ENCODE peak calls at places on chromosomes 7 and 10, in six cellular contexts. R, X, C, Z, U and V are unnamed samples.

GRCh38 chr10:97506214-97506991 is 7.7 kb downstream of the UBTD1 start:
- DNase-seq in R (no peak), X (no peak), C (no peak), Z (no peak), U (no peak), V (no peak)

GRCh38 chr10:100614416-100614815 is 78.7 kb downstream of the HIF1AN start:
- DNase-seq in R (no peak), X (no peak), C (no peak), Z (no peak), U (no peak), V (no peak)

GRCh38 chr7:157027568-157028527 is 17.4 kb upstream of the MNX1 start:
- DNase-seq in R (no peak), X (no peak), C (no peak), Z (no peak), U (no peak), V (no peak)

GRCh38 chr7:121276276-121276675 is 52.5 kb upstream of the WNT16 start:
- DNase-seq in R (no peak), X (no peak), C (no peak), Z (no peak), U (no peak), V (no peak)

GRCh38 chr7:116776610-116777289 is 85.6 kb upstream of the CAPZA2 start:
- DNase-seq in R (peak; percentile 65), X (peak; percentile 91), C (no peak), Z (peak; percentile 92), U (peak; percentile 71), V (peak; percentile 82)

GRCh38 chr10:97752956-97753355 is 16.0 kb downstream of the ZFYVE27 start:
- DNase-seq in R (no peak), X (no peak), C (no peak), Z (no peak), U (no peak), V (no peak)

GRCh38 chr10:129964611-129965417 is 740 bp upstream of the EBF3 start:
- DNase-seq in R (no peak), X (no peak), C (peak; percentile 40), Z (no peak), U (peak; percentile 24), V (no peak)

GRCh38 chr7:36238138-36238537 is 85.1 kb downstream of the EEPD1 start:
- DNase-seq in R (no peak), X (no peak), C (no peak), Z (no peak), U (no peak), V (no peak)

GRCh38 chr7:128831994-128832879 is 2.0 kb downstream of the FLNC start:
- DNase-seq in R (peak; percentile 31), X (peak; percentile 72), C (no peak), Z (peak; percentile 51), U (peak; percentile 52), V (peak; percentile 41)

GRCh38 chr10:60753152-60753551 is 25.1 kb upstream of the CDK1 start:
- DNase-seq in R (no peak), X (no peak), C (no peak), Z (no peak), U (no peak), V (no peak)

GRCh38 chr7:47906883-47907282 is 41.4 kb downstream of the PKD1L1 start:
- DNase-seq in R (no peak), X (no peak), C (no peak), Z (no peak), U (no peak), V (no peak)

GRCh38 chr7:2873686-2874551 is 29.8 kb upstream of the GNA12 start:
- DNase-seq in R (peak; percentile 88), X (peak; percentile 95), C (no peak), Z (peak; percentile 96), U (peak; percentile 92), V (peak; percentile 87)

GRCh38 chr7:74013539-74014272 is 14.3 kb upstream of the ELN start:
- DNase-seq in R (no peak), X (no peak), C (no peak), Z (no peak), U (no peak), V (no peak)

GRCh38 chr7:99137418-99138180 is 6.3 kb downstream of the SMURF1 start:
- DNase-seq in R (peak; percentile 81), X (peak; percentile 76), C (no peak), Z (peak; percentile 73), U (peak; percentile 79), V (peak; percentile 92)

GRCh38 chr10:125263551-125263950 is 103.2 kb upstream of the CTBP2 start:
- DNase-seq in R (no peak), X (no peak), C (no peak), Z (no peak), U (no peak), V (peak; percentile 11)

GRCh38 chr10:111233439-111233838 is 156.6 kb downstream of the ADRA2A start:
- DNase-seq in R (peak; percentile 33), X (no peak), C (no peak), Z (peak; percentile 4), U (no peak), V (no peak)

GRCh38 chr10:35637456-35637855 is 4.6 kb downstream of the FZD8 start:
- DNase-seq in R (no peak), X (peak; percentile 36), C (no peak), Z (no peak), U (peak; percentile 15), V (no peak)

GRCh38 chr7:29609162-29610030 is 45.8 kb downstream of the PRR15 start:
- DNase-seq in R (no peak), X (peak; percentile 23), C (no peak), Z (peak; percentile 79), U (peak; percentile 76), V (peak; percentile 76)

GRCh38 chr7:153151766-153152165 is 392.2 kb downstream of the ACTR3B start:
- DNase-seq in R (no peak), X (no peak), C (no peak), Z (no peak), U (no peak), V (no peak)

GRCh38 chr10:120833222-120833928 is 17.8 kb upstream of the WDR11 start:
- DNase-seq in R (peak; percentile 5), X (no peak), C (no peak), Z (peak; percentile 7), U (no peak), V (no peak)

GRCh38 chr7:1712907-1713501 is 42.9 kb downstream of the ELFN1 start:
- DNase-seq in R (no peak), X (no peak), C (peak; percentile 44), Z (no peak), U (no peak), V (no peak)

DNA sequence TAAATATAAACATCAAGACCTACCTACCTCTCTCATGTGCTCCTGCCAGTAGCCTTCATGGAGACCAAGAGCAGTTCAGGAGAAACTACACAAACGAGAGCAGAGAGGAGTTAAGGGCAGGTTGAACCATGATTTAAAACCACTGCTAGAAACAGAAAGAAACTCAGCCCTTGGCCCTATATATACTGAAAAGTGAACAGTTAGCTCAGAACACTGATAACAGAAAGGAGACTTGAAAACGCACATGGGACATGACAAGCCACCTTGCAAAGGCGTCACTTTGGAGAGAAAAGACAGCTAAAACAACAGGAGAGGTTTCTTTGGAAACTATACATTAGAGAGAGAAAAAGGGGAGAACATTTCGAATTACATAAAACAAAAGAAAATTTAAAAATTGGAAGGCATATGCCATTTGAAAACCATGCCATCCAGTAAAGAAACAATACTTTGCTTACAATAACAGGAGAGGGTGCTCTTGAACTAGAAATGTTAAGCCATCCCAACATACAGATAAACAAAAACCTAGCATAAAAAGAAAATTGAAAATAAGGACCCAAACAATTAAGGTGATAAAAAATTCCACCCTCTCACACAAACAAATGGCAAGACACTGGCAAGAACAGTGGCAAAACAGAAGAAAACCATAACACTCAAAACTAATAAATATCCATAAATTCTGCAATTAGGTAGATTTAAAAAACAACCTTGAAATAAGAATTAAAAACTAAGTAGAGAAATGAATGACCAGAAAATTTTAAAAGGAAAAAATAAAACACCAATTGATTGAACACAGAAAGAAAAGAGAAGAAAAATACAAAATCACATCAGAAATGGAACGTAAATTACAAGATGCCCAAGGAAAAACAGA is 232.7 kb downstream of the IMMP2L start:
- DNase-seq in R (no peak), X (no peak), C (no peak), Z (peak; percentile 17), U (peak; percentile 53), V (peak; percentile 32)
- TF ChIP-seq CTCF in R (no peak), X (no peak), C (no peak), Z (no peak), U (no peak), V (peak; percentile 45)

GRCh38 chr10:18000601-18001000 is 48.9 kb downstream of the SLC39A12 start:
- DNase-seq in R (no peak), X (no peak), C (no peak), Z (no peak), U (no peak), V (no peak)

GRCh38 chr10:18008989-18009388 is 57.3 kb downstream of the SLC39A12 start:
- DNase-seq in R (no peak), X (no peak), C (no peak), Z (peak; percentile 47), U (peak; percentile 32), V (no peak)

GRCh38 chr10:18010050-18010449 is 58.3 kb downstream of the SLC39A12 start:
- DNase-seq in R (no peak), X (peak; percentile 49), C (no peak), Z (peak; percentile 86), U (peak; percentile 7), V (peak; percentile 20)

GRCh38 chr10:18005781-18006456 is 54.2 kb downstream of the SLC39A12 start:
- DNase-seq in R (peak; percentile 83), X (peak; percentile 91), C (no peak), Z (peak; percentile 93), U (peak; percentile 79), V (peak; percentile 53)

DNA sequence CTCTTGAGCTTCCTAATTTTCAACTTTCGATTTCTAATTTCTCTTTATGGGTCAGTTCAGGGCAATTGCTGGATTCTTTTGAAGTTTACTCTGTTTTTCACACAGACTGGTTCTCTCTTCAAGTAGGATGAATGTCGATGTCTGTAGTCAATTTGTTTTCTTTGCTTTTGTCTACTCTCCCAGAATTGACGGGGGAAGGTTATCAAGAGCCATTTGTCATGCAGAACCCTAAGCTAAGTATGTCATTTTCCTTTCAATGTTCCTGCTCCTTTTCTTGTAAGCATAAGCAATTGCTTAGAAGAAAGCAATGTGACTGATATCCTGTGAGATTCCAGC is 53.7 kb downstream of the SLC39A12 start:
- DNase-seq in R (no peak), X (no peak), C (no peak), Z (no peak), U (no peak), V (no peak)
- H3K4me3 ChIP-seq in R (no peak overlapping the region), X (no peak overlapping the region), C (no peak overlapping the region), Z (no peak overlapping the region), U (no peak overlapping the region), V (no peak overlapping the region)

DNA sequence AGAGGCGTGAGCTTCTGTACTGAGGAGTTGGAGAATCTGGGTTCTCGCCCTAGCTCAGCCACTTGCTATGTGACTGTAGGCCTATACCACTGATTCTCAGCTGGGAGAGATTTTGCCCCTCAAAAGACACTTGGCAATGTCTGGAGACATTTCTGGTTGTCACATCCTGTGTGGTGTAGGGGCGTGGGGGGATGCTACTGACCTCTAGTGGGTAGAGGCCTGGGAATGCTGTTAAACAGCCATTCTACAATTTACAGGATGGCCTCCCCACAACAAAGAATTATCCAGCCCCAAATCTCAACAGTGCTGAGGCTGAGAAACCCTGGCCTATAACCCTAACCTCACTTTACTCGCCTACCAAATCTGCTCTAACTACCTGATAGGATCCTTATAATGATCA is 58.8 kb upstream of the GAD2 start:
- DNase-seq in R (no peak), X (no peak), C (no peak), Z (no peak), U (no peak), V (no peak)
- TF ChIP-seq CTCF in R (no peak), X (no peak), C (no peak), Z (no peak), U (no peak), V (no peak)

DNA sequence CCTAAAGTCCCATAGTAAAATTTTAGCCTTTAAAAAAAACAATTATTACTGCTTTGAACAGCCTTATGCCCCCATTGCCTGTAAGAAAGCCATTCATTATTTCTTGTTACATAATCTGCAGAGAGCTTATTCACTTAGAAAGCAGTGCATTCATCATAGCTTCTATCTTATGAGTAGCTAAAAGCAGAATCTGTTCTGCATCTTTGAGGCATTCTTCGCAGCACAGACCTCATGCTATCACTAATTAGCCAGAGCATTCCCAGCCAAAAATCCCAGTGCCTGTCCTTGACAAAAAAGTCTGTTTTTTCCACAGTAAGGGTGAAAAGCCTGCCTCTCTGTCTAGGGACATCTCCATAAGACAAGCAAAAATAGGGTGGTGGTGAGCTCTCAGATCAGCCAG is 748.6 kb upstream of the GALNT17 start:
- DNase-seq in R (no peak), X (no peak), C (no peak), Z (no peak), U (no peak), V (peak; percentile 41)
- H3K4me3 ChIP-seq in R (no peak overlapping the region), X (no peak overlapping the region), C (no peak overlapping the region), Z (no peak overlapping the region), U (no peak overlapping the region), V (no peak overlapping the region)